ENCODE peak calls at places on chromosomes 2 and 18, in five cellular contexts. Z is fibroblast of lung, B is HFFc6, Y is psoas muscle, J is pancreas. X is an unnamed sample.

GRCh38 chr2:224284134-224284946 is 117.6 kb downstream of the FAM124B start:
- DNase-seq in Z (peak; percentile 54), B (peak; percentile 28), Y (no peak), J (no peak), X (peak; percentile 46)

GRCh38 chr2:156562136-156562535 is 126.0 kb downstream of the GPD2 start:
- DNase-seq in Z (no peak), B (no peak), Y (no peak), J (no peak), X (no peak)

GRCh38 chr2:26488463-26489212 is 10.7 kb upstream of the OTOF start:
- DNase-seq in Z (no peak), B (no peak), Y (no peak), J (no peak), X (no peak)

GRCh38 chr2:72886505-72887031 is 640 bp upstream of the SPR start:
- DNase-seq in Z (no peak), B (no peak), Y (no peak), J (no peak), X (no peak)

GRCh38 chr18:44437603-44438002 is 243.1 kb upstream of the SETBP1 start:
- DNase-seq in Z (no peak), B (no peak), Y (no peak), J (no peak), X (no peak)

GRCh38 chr2:64658269-64658668 is 4.6 kb upstream of the SERTAD2 start:
- DNase-seq in Z (no peak), B (no peak), Y (no peak), J (no peak), X (no peak)

GRCh38 chr2:49251766-49252165 is 97.5 kb upstream of the FSHR start:
- DNase-seq in Z (peak; percentile 55), B (no peak), Y (no peak), J (no peak), X (no peak)

GRCh38 chr2:96505231-96505889 is at the start of gene NEURL3:
- DNase-seq in Z (no peak), B (peak; percentile 50), Y (no peak), J (peak; percentile 60), X (no peak)

GRCh38 chr18:77105021-77105420 is 27.6 kb downstream of the MBP start:
- DNase-seq in Z (no peak), B (no peak), Y (no peak), J (no peak), X (no peak)

GRCh38 chr2:157897106-157897971 is 21.2 kb upstream of the ACVR1 start:
- DNase-seq in Z (no peak), B (no peak), Y (no peak), J (no peak), X (no peak)

GRCh38 chr2:66024396-66024795 is 410.5 kb upstream of the MEIS1 start:
- DNase-seq in Z (no peak), B (no peak), Y (no peak), J (no peak), X (no peak)

GRCh38 chr2:9941196-9941995 is 10.1 kb upstream of the GRHL1 start:
- DNase-seq in Z (peak; percentile 60), B (peak; percentile 68), Y (no peak), J (no peak), X (no peak)

GRCh38 chr2:191486584-191487320 is 191.2 kb upstream of the NABP1 start:
- DNase-seq in Z (peak; percentile 93), B (peak; percentile 98), Y (no peak), J (no peak), X (no peak)

GRCh38 chr2:64730551-64731305 is 77.0 kb upstream of the SERTAD2 start:
- DNase-seq in Z (peak; percentile 88), B (peak; percentile 66), Y (peak; percentile 30), J (peak; percentile 74), X (no peak)

GRCh38 chr2:62270728-62271127 is 74.8 kb downstream of the B3GNT2 start:
- DNase-seq in Z (peak; percentile 60), B (no peak), Y (peak; percentile 34), J (peak; percentile 43), X (no peak)

GRCh38 chr2:229910832-229911412 is 10.9 kb downstream of the TRIP12 start:
- DNase-seq in Z (peak; percentile 31), B (no peak), Y (no peak), J (no peak), X (no peak)

GRCh38 chr18:45328762-45329161 is 286.5 kb upstream of the SLC14A2 start:
- DNase-seq in Z (no peak), B (no peak), Y (no peak), J (no peak), X (no peak)

GRCh38 chr2:172821370-172822338 is 86.0 kb downstream of the RAPGEF4 start:
- DNase-seq in Z (peak; percentile 22), B (no peak), Y (no peak), J (no peak), X (no peak)

GRCh38 chr2:8457620-8458255 is 224.1 kb upstream of the ID2 start:
- DNase-seq in Z (no peak), B (no peak), Y (no peak), J (peak; percentile 61), X (no peak)

GRCh38 chr2:105243961-105244360 is 2.4 kb downstream of the GPR45 start:
- DNase-seq in Z (no peak), B (no peak), Y (no peak), J (no peak), X (peak; percentile 50)

GRCh38 chr2:19035238-19035637 is 323.2 kb downstream of the OSR1 start:
- DNase-seq in Z (peak; percentile 89), B (no peak), Y (peak; percentile 32), J (no peak), X (no peak)

GRCh38 chr18:61414116-61414515 is 80.9 kb downstream of the CDH20 start:
- DNase-seq in Z (no peak), B (no peak), Y (no peak), J (no peak), X (no peak)
- TF ChIP-seq CTCF in Z (no peak), B (no peak), Y (no peak), J (no peak), X (no peak)

DNA sequence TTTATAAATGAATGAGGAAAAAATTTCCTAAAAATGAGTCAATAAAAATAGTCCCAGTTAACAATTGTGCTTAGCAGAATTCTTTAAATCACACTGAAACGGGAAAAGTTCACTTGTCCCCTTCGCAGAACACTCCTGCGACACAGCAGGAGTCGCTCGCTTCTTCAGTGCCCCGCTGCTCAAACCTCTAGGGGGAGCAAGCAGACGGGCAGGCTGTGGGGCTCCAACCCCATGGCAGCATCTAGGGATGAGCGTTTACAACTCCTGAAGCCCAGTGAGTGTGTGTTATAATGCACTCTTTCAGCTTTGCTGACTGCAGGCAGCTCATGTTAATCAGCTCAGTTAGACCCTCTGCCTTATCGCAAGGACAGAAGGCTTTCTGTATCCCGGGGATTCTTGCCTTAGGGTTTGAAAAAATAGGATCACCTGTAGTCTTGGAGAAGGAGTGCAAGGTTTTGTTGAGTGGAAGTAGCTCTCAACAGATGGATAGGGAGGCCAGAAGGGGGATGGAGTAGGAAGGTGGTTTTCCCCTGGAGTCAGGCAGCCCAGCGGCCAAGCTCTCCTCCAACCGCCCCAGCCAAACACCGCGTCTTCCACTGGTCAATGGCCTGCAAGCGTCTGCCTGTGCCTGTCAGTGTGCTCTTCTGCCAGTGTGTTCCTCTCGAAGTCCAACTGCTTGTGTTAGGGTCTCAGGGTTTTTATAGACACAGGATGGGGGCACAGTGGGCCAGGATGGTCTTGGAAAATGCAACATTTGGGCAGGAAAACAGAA is 1977.7 kb upstream of the LRRTM1 start:
- DNase-seq in Z (no peak), B (no peak), Y (no peak), J (no peak), X (no peak)
- TF ChIP-seq CTCF in Z (no peak), B (no peak), Y (no peak), J (no peak), X (peak; percentile 36)

GRCh38 chr18:42636309-42636708 is 479.2 kb downstream of the RIT2 start:
- DNase-seq in Z (no peak), B (no peak), Y (no peak), J (no peak), X (no peak)

GRCh38 chr18:42640160-42640559 is 475.3 kb downstream of the RIT2 start:
- DNase-seq in Z (no peak), B (no peak), Y (no peak), J (no peak), X (no peak)

DNA sequence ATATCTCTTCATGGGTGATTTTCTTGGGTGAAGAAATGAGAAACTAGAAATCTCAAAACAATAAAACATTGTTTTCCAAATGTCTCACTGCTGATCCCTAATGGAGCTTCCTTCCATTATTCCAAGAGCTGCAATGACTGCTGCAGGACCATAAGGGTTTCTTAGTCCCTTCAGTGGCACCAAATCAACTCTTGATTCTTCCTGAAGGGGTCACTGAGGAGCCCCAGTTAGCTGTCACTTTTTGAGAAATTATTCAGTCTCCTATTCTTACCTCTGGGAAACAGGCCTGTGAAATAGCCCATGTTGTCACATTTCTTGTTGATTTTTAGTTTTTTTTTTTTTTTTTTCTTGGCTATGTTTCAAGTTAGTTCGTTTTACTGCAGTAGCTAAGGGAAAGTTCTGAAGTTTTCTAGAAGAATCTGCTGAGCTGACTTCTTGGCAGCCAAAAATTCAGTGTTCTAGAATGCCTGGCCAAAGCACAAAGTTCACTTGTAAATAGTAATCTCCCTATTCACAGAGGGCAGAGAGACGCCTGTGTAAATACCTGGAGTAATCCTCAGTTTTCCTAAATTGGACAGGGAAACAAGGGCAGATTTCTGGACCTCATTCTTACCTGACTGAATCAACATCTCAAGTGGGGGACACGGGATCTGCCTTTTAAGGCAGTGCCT is 480.0 kb downstream of the RIT2 start:
- DNase-seq in Z (no peak), B (no peak), Y (no peak), J (no peak), X (no peak)
- TF ChIP-seq CTCF in Z (no peak), B (no peak), Y (no peak), J (no peak), X (peak; percentile 27)

DNA sequence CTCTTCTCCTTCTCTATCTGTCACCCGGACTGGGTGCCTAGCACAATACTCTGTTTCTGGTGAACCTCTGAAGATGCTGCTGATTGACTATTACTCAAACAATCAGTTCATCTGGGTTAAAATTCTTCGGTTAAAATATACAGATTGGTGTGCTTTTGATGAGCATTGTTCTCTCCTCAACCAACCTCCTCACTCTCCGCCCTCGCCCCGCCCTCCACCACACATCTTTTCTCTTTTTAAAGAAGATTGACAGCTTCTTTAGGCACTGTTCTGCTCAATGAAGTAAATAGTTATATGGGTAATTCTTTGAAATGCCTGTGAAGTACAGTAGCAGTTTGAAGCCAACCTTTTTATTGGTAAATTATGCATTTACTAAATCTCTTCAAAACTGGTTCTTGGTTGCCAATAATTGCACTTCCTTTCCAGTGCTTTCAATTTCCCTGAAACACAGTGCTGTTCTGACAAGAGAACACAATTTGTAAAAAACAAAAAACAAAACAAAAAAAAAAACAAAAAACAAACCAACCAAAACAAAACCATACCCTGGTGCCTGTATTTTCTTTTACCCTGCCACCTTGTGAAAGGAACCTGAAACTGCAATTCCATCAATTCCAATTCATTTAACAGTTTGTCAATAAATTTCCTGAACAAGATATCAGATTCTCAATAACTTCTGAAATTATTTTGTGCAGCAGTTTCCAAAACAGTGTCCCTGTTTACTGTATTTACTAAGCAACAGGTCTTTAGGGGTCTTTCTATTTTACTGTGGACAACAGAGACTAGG is 188.6 kb downstream of the LRP1B start:
- DNase-seq in Z (no peak), B (no peak), Y (no peak), J (no peak), X (no peak)
- TF ChIP-seq CTCF in Z (peak; percentile 47), B (peak; percentile 52), Y (no peak), J (no peak), X (peak; percentile 53)

GRCh38 chr2:71452565-71452964 is 796 bp upstream of the DYSF start:
- DNase-seq in Z (peak; percentile 9), B (peak; percentile 18), Y (peak; percentile 75), J (no peak), X (no peak)
- TF ChIP-seq CTCF in Z (no peak), B (peak; percentile 34), Y (peak; percentile 41), J (no peak), X (peak; percentile 14)